ENCODE peak calls at places on chromosomes 4 and X, in eight cellular contexts. One of them, this sample, is unnamed. For H3K36me3, the result is how much of the 10 kb centered on the place peaks cover.

GRCh38 chrX:1534321-1535168 is 2.4 kb downstream of the P2RY8 start:
- DNase-seq in OCI-LY7: peak
- DNase-seq in hepatocyte: no peak
- DNase-seq in SK-N-SH: no peak
- DNase-seq in neuronal stem cell: no peak
- DNase-seq in CD8-positive, alpha-beta memory T cell: peak
- DNase-seq in psoas muscle: no peak
- DNase-seq in endothelial cell of umbilical vein: no peak
- DNase-seq in this sample: peak

GRCh38 chr4:12172198-12172970 is 743.7 kb upstream of the HS3ST1 start:
- DNase-seq in neuronal stem cell: no peak
- DNase-seq in SK-N-SH: no peak
- DNase-seq in CD8-positive, alpha-beta memory T cell: no peak
- DNase-seq in OCI-LY7: no peak
- DNase-seq in psoas muscle: no peak
- DNase-seq in hepatocyte: no peak
- DNase-seq in endothelial cell of umbilical vein: no peak
- DNase-seq in this sample: no peak

GRCh38 chrX:154411981-154412340 is 622 bp downstream of the TAFAZZIN start:
- DNase-seq in psoas muscle: peak
- DNase-seq in SK-N-SH: peak
- DNase-seq in hepatocyte: peak
- DNase-seq in OCI-LY7: peak
- DNase-seq in neuronal stem cell: no peak
- DNase-seq in CD8-positive, alpha-beta memory T cell: peak
- DNase-seq in endothelial cell of umbilical vein: peak
- DNase-seq in this sample: peak

GRCh38 chrX:46257451-46257879 is 287.8 kb downstream of the ZNF674 start:
- DNase-seq in hepatocyte: no peak
- DNase-seq in neuronal stem cell: no peak
- DNase-seq in SK-N-SH: no peak
- DNase-seq in OCI-LY7: no peak
- DNase-seq in CD8-positive, alpha-beta memory T cell: no peak
- DNase-seq in psoas muscle: no peak
- DNase-seq in endothelial cell of umbilical vein: no peak
- DNase-seq in this sample: no peak

GRCh38 chr4:790466-790820 is 35.5 kb downstream of the CPLX1 start:
- DNase-seq in CD8-positive, alpha-beta memory T cell: no peak
- DNase-seq in hepatocyte: no peak
- DNase-seq in endothelial cell of umbilical vein: no peak
- DNase-seq in SK-N-SH: no peak
- DNase-seq in psoas muscle: no peak
- DNase-seq in neuronal stem cell: no peak
- DNase-seq in OCI-LY7: no peak
- DNase-seq in this sample: no peak

GRCh38 chrX:153478746-153479145 is 8.4 kb upstream of the HAUS7 start:
- DNase-seq in neuronal stem cell: no peak
- DNase-seq in endothelial cell of umbilical vein: no peak
- DNase-seq in CD8-positive, alpha-beta memory T cell: no peak
- DNase-seq in SK-N-SH: no peak
- DNase-seq in psoas muscle: no peak
- DNase-seq in hepatocyte: no peak
- DNase-seq in OCI-LY7: no peak
- DNase-seq in this sample: no peak

GRCh38 chr4:113483131-113483530 is 278.4 kb downstream of the CAMK2D start:
- DNase-seq in endothelial cell of umbilical vein: no peak
- DNase-seq in SK-N-SH: no peak
- DNase-seq in psoas muscle: no peak
- DNase-seq in hepatocyte: no peak
- DNase-seq in OCI-LY7: no peak
- DNase-seq in neuronal stem cell: no peak
- DNase-seq in CD8-positive, alpha-beta memory T cell: no peak
- DNase-seq in this sample: no peak

GRCh38 chrX:20144491-20144890 is 2.9 kb upstream of the EIF1AX start:
- DNase-seq in psoas muscle: no peak
- DNase-seq in OCI-LY7: peak
- DNase-seq in hepatocyte: no peak
- DNase-seq in endothelial cell of umbilical vein: peak
- DNase-seq in CD8-positive, alpha-beta memory T cell: no peak
- DNase-seq in SK-N-SH: no peak
- DNase-seq in neuronal stem cell: no peak
- DNase-seq in this sample: no peak

GRCh38 chrX:39008554-39008953 is 207.3 kb downstream of the MID1IP1 start:
- DNase-seq in OCI-LY7: no peak
- DNase-seq in CD8-positive, alpha-beta memory T cell: no peak
- DNase-seq in neuronal stem cell: no peak
- DNase-seq in SK-N-SH: no peak
- DNase-seq in psoas muscle: no peak
- DNase-seq in endothelial cell of umbilical vein: no peak
- DNase-seq in hepatocyte: no peak
- DNase-seq in this sample: no peak

GRCh38 chrX:17836830-17837229 is 24.3 kb downstream of the RAI2 start:
- DNase-seq in OCI-LY7: no peak
- DNase-seq in endothelial cell of umbilical vein: no peak
- DNase-seq in SK-N-SH: no peak
- DNase-seq in CD8-positive, alpha-beta memory T cell: no peak
- DNase-seq in neuronal stem cell: no peak
- DNase-seq in hepatocyte: no peak
- DNase-seq in psoas muscle: no peak
- DNase-seq in this sample: no peak

GRCh38 chr4:60116592-60116991 is 1083.5 kb upstream of the ADGRL3 start:
- DNase-seq in neuronal stem cell: no peak
- DNase-seq in OCI-LY7: no peak
- DNase-seq in SK-N-SH: no peak
- DNase-seq in endothelial cell of umbilical vein: no peak
- DNase-seq in psoas muscle: no peak
- DNase-seq in hepatocyte: no peak
- DNase-seq in CD8-positive, alpha-beta memory T cell: no peak
- DNase-seq in this sample: no peak

GRCh38 chrX:30938295-30938694 is 49.2 kb upstream of the TAB3 start:
- DNase-seq in neuronal stem cell: no peak
- DNase-seq in OCI-LY7: no peak
- DNase-seq in CD8-positive, alpha-beta memory T cell: no peak
- DNase-seq in psoas muscle: no peak
- DNase-seq in hepatocyte: no peak
- DNase-seq in endothelial cell of umbilical vein: no peak
- DNase-seq in SK-N-SH: no peak
- DNase-seq in this sample: no peak

GRCh38 chr4:80097395-80098177 is 24.6 kb upstream of the ANTXR2 start:
- DNase-seq in SK-N-SH: peak
- DNase-seq in endothelial cell of umbilical vein: peak
- DNase-seq in hepatocyte: no peak
- DNase-seq in CD8-positive, alpha-beta memory T cell: no peak
- DNase-seq in psoas muscle: peak
- DNase-seq in neuronal stem cell: no peak
- DNase-seq in OCI-LY7: no peak
- DNase-seq in this sample: no peak

GRCh38 chr4:107380836-107381438 is 339.1 kb downstream of the PAPSS1 start:
- DNase-seq in endothelial cell of umbilical vein: no peak
- DNase-seq in hepatocyte: no peak
- DNase-seq in OCI-LY7: no peak
- DNase-seq in SK-N-SH: no peak
- DNase-seq in CD8-positive, alpha-beta memory T cell: no peak
- DNase-seq in neuronal stem cell: no peak
- DNase-seq in psoas muscle: no peak
- DNase-seq in this sample: no peak

DNA sequence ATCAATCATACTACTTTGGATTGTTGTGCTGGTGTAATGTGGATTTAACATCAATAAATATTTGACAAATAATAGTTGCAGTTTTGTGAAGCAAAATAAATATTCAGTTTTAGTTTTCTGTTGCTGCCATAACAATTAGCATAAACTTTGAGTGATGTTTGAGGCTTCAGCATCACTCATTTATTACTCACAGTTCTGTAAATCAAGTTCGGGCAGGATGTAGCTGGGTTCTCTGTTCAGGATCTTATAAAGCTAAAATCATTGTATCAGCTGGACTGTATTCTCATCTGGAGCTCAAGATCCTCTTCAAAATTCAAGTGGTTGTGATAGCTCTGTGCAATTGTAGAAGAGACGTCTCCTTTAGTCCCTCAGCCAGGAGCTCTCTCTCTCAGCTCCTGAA is 81.7 kb downstream of the CBR4 start:
- DNase-seq in neuronal stem cell: no peak
- DNase-seq in CD8-positive, alpha-beta memory T cell: no peak
- DNase-seq in OCI-LY7: no peak
- DNase-seq in SK-N-SH: no peak
- DNase-seq in endothelial cell of umbilical vein: no peak
- DNase-seq in hepatocyte: no peak
- DNase-seq in psoas muscle: no peak
- DNase-seq in this sample: no peak
- H3K36me3 ChIP-seq in neuronal stem cell: under half
- H3K36me3 ChIP-seq in CD8-positive, alpha-beta memory T cell: under half
- H3K36me3 ChIP-seq in OCI-LY7: under half
- H3K36me3 ChIP-seq in SK-N-SH: half or more
- H3K36me3 ChIP-seq in endothelial cell of umbilical vein: under half
- H3K36me3 ChIP-seq in hepatocyte: under half
- H3K36me3 ChIP-seq in psoas muscle: half or more
- H3K36me3 ChIP-seq in this sample: half or more

DNA sequence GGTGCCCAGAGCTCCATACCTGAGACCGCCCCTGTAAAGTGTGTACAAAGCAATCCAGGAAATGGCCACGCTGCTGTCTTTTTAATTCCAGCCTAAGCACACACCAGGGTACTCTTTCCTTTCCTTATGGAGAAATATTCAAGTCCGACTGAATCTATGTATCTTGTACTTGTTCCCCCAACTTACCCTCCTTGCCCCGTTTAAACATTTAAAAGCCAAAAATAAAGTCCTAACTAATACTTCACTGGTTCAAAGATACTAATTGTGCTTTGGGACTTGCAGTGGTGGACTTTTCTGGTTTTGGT is 731 bp upstream of the AMMECR1 start:
- DNase-seq in psoas muscle: no peak
- DNase-seq in endothelial cell of umbilical vein: peak
- DNase-seq in SK-N-SH: no peak
- DNase-seq in CD8-positive, alpha-beta memory T cell: no peak
- DNase-seq in hepatocyte: no peak
- DNase-seq in neuronal stem cell: no peak
- DNase-seq in OCI-LY7: peak
- DNase-seq in this sample: no peak
- H3K27ac ChIP-seq in psoas muscle: peak
- H3K27ac ChIP-seq in endothelial cell of umbilical vein: peak
- H3K27ac ChIP-seq in SK-N-SH: no peak
- H3K27ac ChIP-seq in CD8-positive, alpha-beta memory T cell: peak
- H3K27ac ChIP-seq in hepatocyte: peak
- H3K27ac ChIP-seq in neuronal stem cell: no peak
- H3K27ac ChIP-seq in OCI-LY7: peak
- H3K27ac ChIP-seq in this sample: no peak

GRCh38 chr4:10074767-10075105 is 41.9 kb downstream of the WDR1 start:
- DNase-seq in neuronal stem cell: no peak
- DNase-seq in CD8-positive, alpha-beta memory T cell: no peak
- DNase-seq in hepatocyte: no peak
- DNase-seq in SK-N-SH: no peak
- DNase-seq in psoas muscle: no peak
- DNase-seq in OCI-LY7: peak
- DNase-seq in endothelial cell of umbilical vein: peak
- DNase-seq in this sample: peak
- H3K36me3 ChIP-seq in neuronal stem cell: half or more
- H3K36me3 ChIP-seq in CD8-positive, alpha-beta memory T cell: half or more
- H3K36me3 ChIP-seq in hepatocyte: under half
- H3K36me3 ChIP-seq in SK-N-SH: under half
- H3K36me3 ChIP-seq in psoas muscle: half or more
- H3K36me3 ChIP-seq in OCI-LY7: half or more
- H3K36me3 ChIP-seq in endothelial cell of umbilical vein: under half
- H3K36me3 ChIP-seq in this sample: half or more

GRCh38 chr4:6769138-6769983 is 13.2 kb upstream of the KIAA0232 start:
- DNase-seq in neuronal stem cell: no peak
- DNase-seq in SK-N-SH: no peak
- DNase-seq in OCI-LY7: no peak
- DNase-seq in psoas muscle: no peak
- DNase-seq in hepatocyte: no peak
- DNase-seq in CD8-positive, alpha-beta memory T cell: no peak
- DNase-seq in endothelial cell of umbilical vein: no peak
- DNase-seq in this sample: peak

GRCh38 chr4:6772223-6772928 is 10.2 kb upstream of the KIAA0232 start:
- DNase-seq in hepatocyte: no peak
- DNase-seq in psoas muscle: no peak
- DNase-seq in OCI-LY7: no peak
- DNase-seq in neuronal stem cell: no peak
- DNase-seq in CD8-positive, alpha-beta memory T cell: no peak
- DNase-seq in endothelial cell of umbilical vein: no peak
- DNase-seq in SK-N-SH: no peak
- DNase-seq in this sample: no peak

GRCh38 chr4:6771229-6771671 is 11.3 kb upstream of the KIAA0232 start:
- DNase-seq in hepatocyte: no peak
- DNase-seq in CD8-positive, alpha-beta memory T cell: no peak
- DNase-seq in psoas muscle: peak
- DNase-seq in endothelial cell of umbilical vein: no peak
- DNase-seq in OCI-LY7: no peak
- DNase-seq in SK-N-SH: no peak
- DNase-seq in neuronal stem cell: no peak
- DNase-seq in this sample: no peak

GRCh38 chr4:6769984-6770420 is 12.5 kb upstream of the KIAA0232 start:
- DNase-seq in hepatocyte: no peak
- DNase-seq in endothelial cell of umbilical vein: no peak
- DNase-seq in SK-N-SH: no peak
- DNase-seq in OCI-LY7: no peak
- DNase-seq in CD8-positive, alpha-beta memory T cell: no peak
- DNase-seq in neuronal stem cell: no peak
- DNase-seq in psoas muscle: no peak
- DNase-seq in this sample: no peak

GRCh38 chr4:6770581-6771228 is 11.8 kb upstream of the KIAA0232 start:
- DNase-seq in CD8-positive, alpha-beta memory T cell: no peak
- DNase-seq in endothelial cell of umbilical vein: no peak
- DNase-seq in neuronal stem cell: no peak
- DNase-seq in SK-N-SH: no peak
- DNase-seq in psoas muscle: no peak
- DNase-seq in OCI-LY7: no peak
- DNase-seq in hepatocyte: no peak
- DNase-seq in this sample: no peak
- H3K27ac ChIP-seq in CD8-positive, alpha-beta memory T cell: no peak
- H3K27ac ChIP-seq in endothelial cell of umbilical vein: no peak
- H3K27ac ChIP-seq in neuronal stem cell: no peak
- H3K27ac ChIP-seq in SK-N-SH: no peak
- H3K27ac ChIP-seq in psoas muscle: peak
- H3K27ac ChIP-seq in OCI-LY7: no peak
- H3K27ac ChIP-seq in hepatocyte: no peak
- H3K27ac ChIP-seq in this sample: no peak

This sample was measured in endodermal cell.